ENCODE peak calls at places on chromosome 3, in four cellular contexts. Y is effector memory CD4-positive, alpha-beta T cell; H is psoas muscle; Z is WERI-Rb-1. T is an unnamed sample. For H3K27me3 and H3K9me3, the result is how much of the 10 kb centered on the place peaks cover.

GRCh38 chr3:12139111-12139511 is 19.6 kb downstream of the TIMP4 start:
- DNase-seq in Y (no peak), H (no peak), Z (peak), T (no peak)

GRCh38 chr3:194871143-194871863 is 185.6 kb downstream of the FAM43A start:
- DNase-seq in H (peak), Z (peak), Y (no peak), T (peak)

GRCh38 chr3:29644261-29644660 is 363.4 kb downstream of the RBMS3 start:
- DNase-seq in H (no peak), Z (no peak), Y (no peak), T (peak)

GRCh38 chr3:11610700-11611099 is 33.0 kb downstream of the VGLL4 start:
- DNase-seq in H (no peak), Y (no peak), Z (no peak), T (no peak)

GRCh38 chr3:130529816-130530215 is 12.8 kb downstream of the COL6A6 start:
- DNase-seq in H (no peak), Z (no peak), Y (no peak), T (no peak)

GRCh38 chr3:168134931-168135330 is 39.2 kb upstream of the GOLIM4 start:
- DNase-seq in Z (no peak), H (no peak), Y (no peak), T (no peak)

GRCh38 chr3:17742837-17743659 is 617 bp upstream of the TBC1D5 start:
- DNase-seq in Z (no peak), Y (no peak), H (no peak), T (no peak)

GRCh38 chr3:151146731-151147091 is 56.3 kb downstream of the GPR171 start:
- DNase-seq in Z (no peak), Y (no peak), H (no peak), T (peak)

GRCh38 chr3:129291487-129291886 is 12.8 kb downstream of the HMCES start:
- DNase-seq in H (no peak), Z (no peak), Y (no peak), T (no peak)

GRCh38 chr3:113273011-113273410 is 61.7 kb downstream of the BOC start:
- DNase-seq in H (no peak), Z (no peak), Y (no peak), T (no peak)

GRCh38 chr3:190586631-190587000 is 72.7 kb downstream of the IL1RAP start:
- DNase-seq in H (peak), Y (no peak), Z (no peak), T (no peak)

GRCh38 chr3:51538459-51539290 is at the start of gene RAD54L2:
- DNase-seq in H (peak), Y (peak), Z (peak), T (peak)

GRCh38 chr3:52055537-52056351 is 627 bp downstream of the DUSP7 start:
- DNase-seq in Y (peak), H (peak), Z (no peak), T (peak)

GRCh38 chr3:40294434-40294833 is 15.1 kb upstream of the EIF1B start:
- DNase-seq in Z (no peak), Y (no peak), H (no peak), T (peak)

GRCh38 chr3:55000546-55000945 is 72.7 kb upstream of the LRTM1 start:
- DNase-seq in Z (peak), Y (no peak), H (no peak), T (peak)

GRCh38 chr3:138907541-138907940 is 39.4 kb downstream of the FOXL2 start:
- DNase-seq in Y (no peak), H (no peak), Z (no peak), T (no peak)

GRCh38 chr3:128867200-128868125 is 12.0 kb upstream of the ACAD9 start:
- DNase-seq in H (no peak), Z (no peak), Y (no peak), T (no peak)

GRCh38 chr3:32848215-32848614 is 30.4 kb downstream of the TRIM71 start:
- DNase-seq in Z (no peak), H (no peak), Y (no peak), T (no peak)

GRCh38 chr3:120093119-120093922 is 926 bp downstream of the GSK3B start:
- DNase-seq in Y (no peak), Z (no peak), H (no peak), T (peak)

GRCh38 chr3:9135526-9135925 is 113.9 kb downstream of the SRGAP3 start:
- DNase-seq in Y (no peak), Z (no peak), H (no peak), T (no peak)
- H3K4me3 ChIP-seq in Y (no peak), Z (no peak), H (peak), T (no peak)

GRCh38 chr3:122987231-122987630 is 40.3 kb downstream of the SEMA5B start:
- DNase-seq in Y (no peak), H (no peak), Z (no peak), T (no peak)
- H3K27me3 ChIP-seq in Y (under half), H (under half), Z (under half), T (under half)

DNA sequence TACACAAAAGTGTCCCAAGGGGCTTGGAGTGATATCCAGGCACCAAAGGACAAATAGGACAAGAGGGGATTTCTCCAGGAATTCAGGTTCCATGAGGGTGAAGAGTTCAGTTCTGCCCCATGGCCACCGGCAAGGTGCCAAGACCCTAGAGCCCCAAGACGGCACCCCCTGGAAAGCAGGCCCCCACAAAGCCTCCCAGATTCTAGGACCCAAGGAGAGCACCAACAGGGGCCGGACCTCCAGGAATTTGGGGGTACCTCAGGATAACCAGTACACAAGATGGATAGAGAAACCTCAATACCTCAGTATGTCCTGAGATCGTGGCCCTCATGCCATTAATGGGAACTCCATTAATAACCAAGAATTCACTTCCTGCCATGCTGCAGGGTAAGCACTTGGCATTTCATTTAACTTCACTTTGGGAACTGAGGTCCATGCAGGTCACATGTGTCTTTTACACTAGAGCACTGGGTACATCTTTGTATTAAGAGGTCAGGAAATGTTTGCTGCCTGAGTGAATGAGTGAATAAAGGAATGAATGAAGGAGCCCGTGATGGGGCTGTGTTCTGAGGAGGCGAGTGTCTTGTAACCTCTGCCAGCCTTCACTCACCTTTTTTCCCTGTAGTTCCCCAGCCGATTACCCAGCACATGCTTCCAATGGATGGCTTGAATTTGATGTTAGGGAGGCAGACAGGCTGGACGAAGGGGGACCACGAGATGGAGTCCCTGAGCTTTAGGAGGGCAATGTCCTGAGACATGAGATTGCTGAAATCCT is 15.5 kb upstream of the PRSS50 start:
- DNase-seq in Z (no peak), Y (no peak), H (no peak), T (no peak)
- H3K9me3 ChIP-seq in Z (under half), Y (under half), H (under half), T (under half)

GRCh38 chr3:185151959-185152432 is 864 bp downstream of the C3orf70 start:
- DNase-seq in H (no peak), Y (no peak), Z (no peak), T (no peak)

GRCh38 chr3:185149591-185149990 is 3.3 kb downstream of the C3orf70 start:
- DNase-seq in Y (no peak), H (no peak), Z (no peak), T (no peak)

GRCh38 chr3:185150561-185150960 is 2.3 kb downstream of the C3orf70 start:
- DNase-seq in H (no peak), Z (no peak), Y (no peak), T (no peak)

GRCh38 chr3:185152433-185153169 is at the start of gene C3orf70:
- DNase-seq in H (peak), Z (peak), Y (no peak), T (peak)

DNA sequence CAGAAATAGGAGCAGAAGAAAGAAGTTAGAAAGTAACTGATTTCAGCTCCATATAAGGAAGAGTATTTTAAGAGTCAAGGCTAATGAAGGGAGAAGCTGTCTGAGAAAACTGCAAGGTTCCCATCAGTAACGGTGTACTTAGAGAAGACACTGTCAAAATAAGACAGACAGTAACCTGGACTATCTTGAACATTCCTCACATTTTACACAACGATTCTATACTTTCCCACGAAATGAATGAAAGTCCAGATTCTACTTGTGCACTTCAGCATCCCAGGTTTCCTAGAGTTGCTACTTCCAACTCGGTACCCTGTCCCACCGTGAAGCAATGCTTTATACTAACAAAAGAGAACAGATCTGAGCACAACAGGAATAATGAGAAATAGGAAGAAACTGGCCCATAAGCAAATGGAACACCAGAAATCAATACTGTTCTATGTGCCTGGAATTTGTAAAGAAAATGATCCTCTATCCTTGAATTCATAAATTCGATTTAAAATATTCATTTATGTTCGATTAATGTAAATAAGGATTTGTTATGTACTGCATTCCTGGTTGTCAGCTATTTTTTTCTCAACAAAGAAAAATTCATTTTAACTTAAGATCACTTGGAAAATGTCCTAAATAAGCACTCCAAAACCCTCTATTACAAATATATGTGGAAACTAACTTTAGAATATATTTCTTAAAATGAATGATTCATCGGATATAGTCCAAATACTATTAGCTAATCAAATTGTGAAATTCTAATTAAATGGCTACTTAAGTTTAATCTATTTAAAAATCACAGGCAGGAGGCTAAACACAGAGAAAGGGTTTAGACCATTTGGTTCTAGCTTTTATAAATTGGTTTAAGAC is 1.5 kb downstream of the C3orf70 start:
- DNase-seq in Y (no peak), Z (no peak), H (no peak), T (no peak)
- H3K4me3 ChIP-seq in Y (no peak), Z (peak), H (peak), T (no peak)